ENCODE peak calls at places on chromosomes 4 and X, in six cellular contexts. R is suprapubic skin, G is heart left ventricle, O is right lobe of liver, W is uterus, S is lower leg skin. P is an unnamed sample.

GRCh38 chrX:110992611-110993010 is 103.4 kb upstream of the PAK3 start:
- DNase-seq in O (no peak), R (no peak), W (no peak), S (no peak), G (no peak), P (no peak)

GRCh38 chr4:118917582-118917981 is 28.9 kb downstream of the SYNPO2 start:
- DNase-seq in R (no peak), S (no peak), W (no peak), G (no peak), O (no peak), P (no peak)

GRCh38 chr4:25913056-25913850 is 767 bp upstream of the SMIM20 start:
- DNase-seq in S (peak), R (no peak), O (peak), W (peak), G (peak), P (no peak)

GRCh38 chr4:183136880-183137279 is 37.8 kb downstream of the WWC2 start:
- DNase-seq in G (no peak), R (no peak), O (no peak), S (no peak), W (no peak), P (no peak)

GRCh38 chr4:48375651-48376291 is 34.4 kb downstream of the SLAIN2 start:
- DNase-seq in S (peak), W (no peak), G (no peak), R (no peak), O (peak), P (no peak)

GRCh38 chr4:92634891-92635290 is 331.1 kb downstream of the GRID2 start:
- DNase-seq in S (no peak), W (no peak), O (no peak), R (no peak), G (no peak), P (no peak)

GRCh38 chr4:107183155-107183774 is 147.2 kb upstream of the DKK2 start:
- DNase-seq in R (no peak), O (no peak), W (no peak), S (no peak), G (no peak), P (no peak)

GRCh38 chr4:858136-858535 is 32.2 kb upstream of the CPLX1 start:
- DNase-seq in O (no peak), W (no peak), R (no peak), G (no peak), S (no peak), P (no peak)

GRCh38 chr4:26288308-26288982 is 32.4 kb upstream of the RBPJ start:
- DNase-seq in S (no peak), R (no peak), G (peak), O (no peak), W (no peak), P (no peak)

GRCh38 chrX:112832481-112833095 is 8.0 kb downstream of the AMOT start:
- DNase-seq in S (peak), G (no peak), O (no peak), R (no peak), W (no peak), P (no peak)

GRCh38 chr4:21645776-21646175 is 302.8 kb downstream of the KCNIP4 start:
- DNase-seq in W (no peak), O (no peak), R (no peak), G (no peak), S (no peak), P (no peak)

DNA sequence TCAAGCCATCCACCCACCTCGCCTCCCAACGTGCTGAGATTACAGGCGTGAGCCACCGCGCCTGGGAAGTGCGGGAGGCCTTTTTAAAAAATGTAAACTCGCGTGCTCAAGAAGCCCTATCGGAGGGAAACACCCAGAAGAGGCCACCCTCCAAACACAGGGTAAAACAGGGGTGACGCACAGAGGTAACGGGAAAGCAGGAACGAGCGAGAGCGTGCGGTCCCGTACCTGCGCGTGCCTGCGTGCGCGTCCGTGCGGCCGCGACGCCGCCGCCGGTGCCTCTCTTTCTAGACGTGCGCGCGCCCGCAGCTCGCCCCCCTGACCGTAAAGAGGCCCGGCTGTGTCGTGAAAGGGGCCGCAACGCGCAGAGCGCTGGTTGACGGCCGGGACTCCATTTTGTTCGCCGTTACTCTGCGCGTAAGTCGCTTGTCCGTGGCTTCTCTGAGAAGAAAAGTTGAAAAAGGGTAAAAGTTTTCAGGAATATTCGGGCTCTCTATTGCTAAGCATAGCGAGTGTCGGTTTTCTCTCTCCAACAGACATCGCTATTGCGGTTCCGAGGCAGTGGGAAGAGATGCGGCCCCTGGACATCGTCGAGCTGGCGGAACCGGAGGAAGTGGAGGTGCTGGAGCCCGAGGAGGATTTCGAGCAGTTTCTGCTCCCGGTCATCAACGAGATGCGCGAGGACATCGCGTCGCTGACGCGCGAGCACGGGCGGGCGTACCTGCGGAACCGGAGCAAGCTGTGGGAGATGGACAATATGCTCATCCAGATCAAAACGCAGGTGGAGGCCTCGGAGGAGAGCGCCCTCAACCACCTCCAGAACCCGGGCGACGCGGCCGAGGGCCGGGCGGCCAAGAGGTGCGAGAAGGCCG is at the start of gene MRFAP1:
- DNase-seq in S (peak), W (peak), G (peak), R (peak), O (peak), P (peak)
- TF ChIP-seq POLR2A in S (peak), W (peak), G (no peak), R (no peak), O (no peak), P (peak)

GRCh38 chrX:43333543-43333942 is 322.6 kb upstream of the MAOA start:
- DNase-seq in G (no peak), S (no peak), R (no peak), W (no peak), O (no peak), P (no peak)
- TF ChIP-seq CTCF in G (no peak), S (no peak), R (no peak), W (no peak), O (peak), P (no peak)

DNA sequence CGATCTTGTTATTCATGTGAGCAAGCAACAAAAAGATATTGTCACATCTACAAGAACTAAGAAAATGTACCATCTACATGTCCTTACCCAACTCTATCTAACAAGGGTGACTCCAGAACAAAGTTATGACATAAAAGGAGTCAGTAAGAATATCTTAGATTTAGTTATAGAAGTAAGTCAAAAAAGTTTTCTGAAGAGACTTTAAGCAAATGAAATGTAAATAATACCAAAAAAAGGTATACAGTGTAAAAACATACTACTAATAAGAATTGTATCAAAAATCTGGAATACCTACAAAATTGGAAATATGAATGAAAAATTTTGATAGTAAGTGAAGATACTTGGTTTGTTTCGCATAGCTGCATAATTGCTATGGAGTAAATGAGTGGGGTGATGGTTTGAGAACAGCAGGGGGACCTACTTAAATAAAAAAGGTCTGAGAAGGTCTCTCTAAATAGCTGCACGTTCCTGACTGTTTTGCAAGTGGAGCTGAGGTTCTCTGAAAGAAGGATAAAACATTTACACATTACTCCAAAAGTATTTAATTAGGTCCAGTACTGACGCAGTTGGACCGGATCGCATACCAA is 51.0 kb upstream of the ENPP6 start:
- DNase-seq in G (no peak), O (no peak), R (no peak), S (no peak), W (no peak), P (no peak)
- TF ChIP-seq POLR2A in G (no peak), O (no peak), R (no peak), S (no peak), W (no peak), P (no peak)

GRCh38 chr4:71771613-71772012 is 12.3 kb downstream of the GC start:
- DNase-seq in R (no peak), O (no peak), S (no peak), G (no peak), W (no peak), P (no peak)

GRCh38 chr4:71773004-71773403 is 10.9 kb downstream of the GC start:
- DNase-seq in G (no peak), W (no peak), R (no peak), S (no peak), O (no peak), P (no peak)

GRCh38 chr4:71775449-71775848 is 8.4 kb downstream of the GC start:
- DNase-seq in W (no peak), G (no peak), O (no peak), R (no peak), S (no peak), P (no peak)

GRCh38 chr4:71774136-71774535 is 9.7 kb downstream of the GC start:
- DNase-seq in S (no peak), G (no peak), W (no peak), R (no peak), O (no peak), P (no peak)

GRCh38 chr4:71772592-71772991 is 11.3 kb downstream of the GC start:
- DNase-seq in W (no peak), S (no peak), R (no peak), G (no peak), O (no peak), P (no peak)
- TF ChIP-seq CTCF in W (no peak), S (no peak), R (no peak), G (no peak), O (peak), P (no peak)